ENCODE peak calls at places on chromosomes 6 and 20, in six cellular contexts. One of them, this sample, is unnamed.

GRCh38 chr6:129498950-129499870 is 210.8 kb downstream of the ARHGAP18 start:
- DNase-seq in heart left ventricle: no peak
- DNase-seq in uterus: no peak
- DNase-seq in K562: peak
- DNase-seq in IMR-90: peak
- DNase-seq in A549: peak
- DNase-seq in this sample: peak

GRCh38 chr6:64932486-64932885 is 774.5 kb downstream of the EYS start:
- DNase-seq in IMR-90: peak
- DNase-seq in uterus: no peak
- DNase-seq in K562: no peak
- DNase-seq in heart left ventricle: no peak
- DNase-seq in A549: no peak
- DNase-seq in this sample: no peak

GRCh38 chr6:47648031-47648430 is 50.3 kb upstream of the ADGRF4 start:
- DNase-seq in K562: no peak
- DNase-seq in IMR-90: no peak
- DNase-seq in uterus: no peak
- DNase-seq in heart left ventricle: no peak
- DNase-seq in A549: no peak
- DNase-seq in this sample: no peak

GRCh38 chr6:137933696-137934095 is 66.6 kb downstream of the TNFAIP3 start:
- DNase-seq in IMR-90: peak
- DNase-seq in uterus: no peak
- DNase-seq in A549: no peak
- DNase-seq in K562: no peak
- DNase-seq in heart left ventricle: no peak
- DNase-seq in this sample: no peak

GRCh38 chr6:77010931-77011542 is 452.3 kb downstream of the HTR1B start:
- DNase-seq in uterus: no peak
- DNase-seq in A549: no peak
- DNase-seq in K562: no peak
- DNase-seq in IMR-90: no peak
- DNase-seq in heart left ventricle: no peak
- DNase-seq in this sample: no peak

GRCh38 chr6:5213851-5214507 is 46.8 kb downstream of the LYRM4 start:
- DNase-seq in K562: no peak
- DNase-seq in heart left ventricle: no peak
- DNase-seq in uterus: no peak
- DNase-seq in IMR-90: peak
- DNase-seq in A549: no peak
- DNase-seq in this sample: no peak

GRCh38 chr6:27293436-27294152 is 18.5 kb downstream of the POM121L2 start:
- DNase-seq in uterus: no peak
- DNase-seq in K562: peak
- DNase-seq in A549: peak
- DNase-seq in IMR-90: peak
- DNase-seq in heart left ventricle: no peak
- DNase-seq in this sample: peak

GRCh38 chr20:47540443-47541354 is 39.0 kb downstream of the NCOA3 start:
- DNase-seq in heart left ventricle: no peak
- DNase-seq in uterus: no peak
- DNase-seq in A549: peak
- DNase-seq in IMR-90: peak
- DNase-seq in K562: peak
- DNase-seq in this sample: no peak

DNA sequence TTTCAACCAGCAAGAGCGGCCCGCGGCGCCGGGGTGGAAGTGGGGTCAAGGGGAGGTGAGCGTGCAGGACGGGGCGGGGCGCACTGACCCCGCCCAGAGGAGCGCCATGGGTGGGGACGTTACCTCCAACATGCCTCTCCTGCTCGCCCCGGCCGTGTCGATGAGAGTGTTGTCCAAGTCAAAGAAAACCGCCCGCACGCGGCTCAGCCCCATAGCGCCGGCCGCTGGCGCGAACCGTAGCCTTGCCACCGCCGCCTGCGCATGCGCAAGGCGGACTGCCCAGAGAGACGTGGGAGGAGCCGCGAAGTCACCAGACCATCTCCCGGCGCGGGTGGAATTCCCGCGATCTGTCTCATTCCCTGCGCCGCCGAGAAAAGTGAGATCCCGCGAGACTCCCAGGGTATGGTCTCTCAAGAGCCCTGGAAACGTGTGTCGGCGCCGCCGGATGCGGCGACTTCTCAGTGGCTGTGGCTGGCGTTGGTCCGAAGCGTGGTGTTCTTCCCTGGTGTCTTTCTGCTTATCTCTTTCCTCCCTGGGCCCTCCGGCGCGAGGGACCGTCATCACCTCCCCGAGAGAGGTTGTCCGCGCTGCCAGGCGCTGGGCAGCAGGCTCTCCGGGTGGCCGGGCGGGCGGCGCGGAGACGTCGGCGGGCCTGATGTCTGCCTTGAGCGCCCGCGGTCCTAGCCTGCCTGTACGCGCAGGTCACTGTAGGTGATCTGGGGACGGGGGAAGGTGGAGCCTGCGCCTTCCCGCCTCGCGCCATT is at the start of gene NANP:
- DNase-seq in K562: peak
- DNase-seq in heart left ventricle: peak
- DNase-seq in A549: peak
- DNase-seq in IMR-90: peak
- DNase-seq in uterus: peak
- DNase-seq in this sample: peak
- TF ChIP-seq POLR2A in K562: peak
- TF ChIP-seq POLR2A in heart left ventricle: no peak
- TF ChIP-seq POLR2A in A549: peak
- TF ChIP-seq POLR2A in IMR-90: peak
- TF ChIP-seq POLR2A in uterus: peak
- TF ChIP-seq POLR2A in this sample: peak

GRCh38 chr6:158474961-158475343 is 84.9 kb upstream of the TMEM181 start:
- DNase-seq in K562: no peak
- DNase-seq in A549: peak
- DNase-seq in IMR-90: peak
- DNase-seq in heart left ventricle: no peak
- DNase-seq in uterus: no peak
- DNase-seq in this sample: no peak
- TF ChIP-seq POLR2A in K562: no peak
- TF ChIP-seq POLR2A in A549: no peak
- TF ChIP-seq POLR2A in IMR-90: no peak
- TF ChIP-seq POLR2A in heart left ventricle: no peak
- TF ChIP-seq POLR2A in uterus: no peak
- TF ChIP-seq POLR2A in this sample: no peak

GRCh38 chr6:36443951-36444428 is 1.2 kb downstream of the KCTD20 start:
- DNase-seq in heart left ventricle: no peak
- DNase-seq in uterus: no peak
- DNase-seq in A549: peak
- DNase-seq in IMR-90: peak
- DNase-seq in K562: peak
- DNase-seq in this sample: peak

GRCh38 chr6:36443498-36443844 is 671 bp downstream of the KCTD20 start:
- DNase-seq in A549: no peak
- DNase-seq in K562: no peak
- DNase-seq in uterus: no peak
- DNase-seq in heart left ventricle: no peak
- DNase-seq in IMR-90: no peak
- DNase-seq in this sample: no peak

GRCh38 chr6:36442671-36443497 is at the start of the genes KCTD20 and PXT1:
- DNase-seq in A549: peak
- DNase-seq in K562: peak
- DNase-seq in uterus: peak
- DNase-seq in IMR-90: peak
- DNase-seq in heart left ventricle: peak
- DNase-seq in this sample: peak

GRCh38 chr6:36442083-36442670 is 477 bp downstream of the PXT1 start:
- DNase-seq in K562: no peak
- DNase-seq in heart left ventricle: no peak
- DNase-seq in A549: no peak
- DNase-seq in IMR-90: no peak
- DNase-seq in uterus: no peak
- DNase-seq in this sample: no peak

GRCh38 chr6:36441307-36441894 is 1.3 kb downstream of the PXT1 start:
- DNase-seq in A549: peak
- DNase-seq in uterus: peak
- DNase-seq in K562: peak
- DNase-seq in heart left ventricle: peak
- DNase-seq in IMR-90: peak
- DNase-seq in this sample: peak
- TF ChIP-seq POLR2A in A549: no peak
- TF ChIP-seq POLR2A in uterus: peak
- TF ChIP-seq POLR2A in K562: peak
- TF ChIP-seq POLR2A in heart left ventricle: no peak
- TF ChIP-seq POLR2A in IMR-90: peak
- TF ChIP-seq POLR2A in this sample: peak

GRCh38 chr20:51542894-51543788 is 622 bp upstream of the NFATC2 start:
- DNase-seq in K562: no peak
- DNase-seq in A549: no peak
- DNase-seq in heart left ventricle: no peak
- DNase-seq in IMR-90: no peak
- DNase-seq in uterus: no peak
- DNase-seq in this sample: no peak
- TF ChIP-seq POLR2A in K562: no peak
- TF ChIP-seq POLR2A in A549: no peak
- TF ChIP-seq POLR2A in heart left ventricle: no peak
- TF ChIP-seq POLR2A in IMR-90: peak
- TF ChIP-seq POLR2A in uterus: no peak
- TF ChIP-seq POLR2A in this sample: no peak

DNA sequence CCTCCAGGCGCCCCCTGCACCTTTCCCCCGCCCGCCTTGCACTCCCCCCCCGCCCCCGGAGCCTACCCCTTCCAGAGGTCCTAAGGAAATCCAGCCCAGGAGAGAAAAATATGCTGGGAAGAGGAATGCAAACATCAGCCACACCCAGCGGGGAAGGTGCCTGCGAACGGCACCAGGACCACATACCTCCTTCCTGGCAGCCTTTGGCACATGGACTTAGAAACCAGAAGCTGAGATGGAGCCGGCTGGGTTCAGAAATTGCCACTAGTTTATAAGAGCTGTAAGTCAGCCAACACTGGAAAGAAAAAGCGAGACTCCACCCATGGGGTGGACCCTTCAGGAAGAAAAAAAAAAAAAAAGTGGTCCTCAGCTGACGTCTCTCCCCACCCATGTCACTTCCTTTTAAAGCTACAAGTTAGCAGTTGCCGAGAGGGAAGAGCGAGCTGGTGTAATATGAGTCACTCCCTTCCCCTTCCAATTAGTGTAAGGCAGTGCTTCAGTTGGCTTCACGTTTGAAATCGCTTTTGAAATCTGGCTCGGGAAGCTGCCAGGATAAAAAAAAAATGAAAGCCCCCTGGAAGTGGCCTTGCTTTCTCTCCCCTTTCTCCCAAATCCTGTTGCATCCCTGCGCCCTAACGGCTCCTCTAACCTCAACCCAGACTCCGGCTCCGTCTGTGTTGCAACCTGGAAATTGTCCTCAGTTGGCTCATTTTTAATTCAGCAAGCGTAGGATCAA is at the start of gene AGPAT4:
- DNase-seq in heart left ventricle: no peak
- DNase-seq in uterus: peak
- DNase-seq in A549: peak
- DNase-seq in IMR-90: peak
- DNase-seq in K562: peak
- DNase-seq in this sample: peak
- TF ChIP-seq POLR2A in heart left ventricle: no peak
- TF ChIP-seq POLR2A in uterus: peak
- TF ChIP-seq POLR2A in A549: no peak
- TF ChIP-seq POLR2A in IMR-90: peak
- TF ChIP-seq POLR2A in K562: peak
- TF ChIP-seq POLR2A in this sample: peak